ENCODE peak calls at places on chromosome 13, in four cellular contexts. A is stimulated activated CD4-positive, alpha-beta T cell treated with anti-CD3 and anti-CD28 coated beads, Interleukin-2, amount 100 ng/mL, for 24 hours; Z is WTC11; F is fibroblast of the aortic adventitia. G is an unnamed sample.
A peak's percentile ranks its signal among the peaks of the same experiment; 100 is the strongest.

GRCh38 chr13:44191504-44192171 is 182.0 kb upstream of the SERP2 start:
- DNase-seq in F (peak; percentile 90), Z (peak; percentile 21), A (peak; percentile 31), G (peak; percentile 89)

GRCh38 chr13:59587971-59588716 is 575.6 kb downstream of the DIAPH3 start:
- DNase-seq in Z (no peak), F (no peak), A (no peak), G (no peak)

GRCh38 chr13:113042456-113042855 is 63.1 kb upstream of the F7 start:
- DNase-seq in F (no peak), A (no peak), Z (no peak), G (no peak)

GRCh38 chr13:105329359-105329758 is 1206.1 kb downstream of the EFNB2 start:
- DNase-seq in A (no peak), F (no peak), Z (no peak), G (no peak)

GRCh38 chr13:86476656-86477055 is 677.4 kb upstream of the SLITRK6 start:
- DNase-seq in Z (no peak), F (no peak), A (no peak), G (no peak)

GRCh38 chr13:109479991-109480696 is 306.2 kb downstream of the IRS2 start:
- DNase-seq in A (no peak), Z (no peak), F (peak; percentile 37), G (peak; percentile 51)

GRCh38 chr13:90880790-90881189 is 466.7 kb upstream of the MIR17HG start:
- DNase-seq in Z (no peak), F (no peak), A (no peak), G (no peak)

GRCh38 chr13:106415971-106416370 is 119.5 kb downstream of the EFNB2 start:
- DNase-seq in Z (no peak), A (no peak), F (no peak), G (no peak)

GRCh38 chr13:27353166-27353583 is 71.2 kb upstream of the GTF3A start:
- DNase-seq in Z (no peak), A (peak; percentile 35), F (peak; percentile 52), G (peak; percentile 18)

GRCh38 chr13:30338331-30338851 is 31.0 kb upstream of the KATNAL1 start:
- DNase-seq in Z (no peak), F (peak; percentile 41), A (no peak), G (peak; percentile 37)

GRCh38 chr13:114080739-114081561 is 51.5 kb downstream of the RASA3 start:
- DNase-seq in Z (peak; percentile 9), A (no peak), F (no peak), G (no peak)

GRCh38 chr13:34371108-34371507 is 553.2 kb downstream of the RFC3 start:
- DNase-seq in Z (no peak), F (no peak), A (no peak), G (no peak)

GRCh38 chr13:108342369-108343289 is 73.1 kb downstream of the TNFSF13B start:
- DNase-seq in A (no peak), Z (no peak), F (peak; percentile 52), G (peak; percentile 29)

GRCh38 chr13:33204130-33204927 is 81.2 kb downstream of the STARD13 start:
- DNase-seq in A (no peak), Z (no peak), F (peak; percentile 95), G (peak; percentile 98)

GRCh38 chr13:46267166-46267565 is 55.4 kb downstream of the LRRC63 start:
- DNase-seq in A (no peak), Z (no peak), F (no peak), G (no peak)

GRCh38 chr13:21458457-21458815 is 667 bp downstream of the ZDHHC20 start:
- DNase-seq in Z (peak; percentile 67), F (peak; percentile 8), A (peak; percentile 55), G (no peak)

GRCh38 chr13:26604784-26605183 is 47.3 kb downstream of the WASF3 start:
- DNase-seq in Z (no peak), A (no peak), F (no peak), G (no peak)

GRCh38 chr13:30121666-30122065 is 185.7 kb downstream of the KATNAL1 start:
- DNase-seq in Z (no peak), A (no peak), F (no peak), G (no peak)

GRCh38 chr13:20099319-20099718 is 61.5 kb downstream of the GJA3 start:
- DNase-seq in F (no peak), Z (peak; percentile 52), A (no peak), G (no peak)

GRCh38 chr13:96000069-96000468 is 53.1 kb downstream of the UGGT2 start:
- DNase-seq in F (no peak), A (no peak), Z (no peak), G (no peak)

GRCh38 chr13:28579334-28579733 is 79.6 kb upstream of the POMP start:
- DNase-seq in A (no peak), F (no peak), Z (peak; percentile 40), G (no peak)

GRCh38 chr13:67273001-67273400 is 42.9 kb upstream of the PCDH9 start:
- DNase-seq in Z (no peak), A (no peak), F (peak; percentile 67), G (peak; percentile 42)